ENCODE peak calls at places on chromosomes 12 and 14, in seven cellular contexts. One of them, this sample, is unnamed.
A peak's percentile ranks its signal among the peaks of the same experiment; 100 is the strongest.

GRCh38 chr14:94748667-94749347 is 21.1 kb downstream of the GSC start:
- DNase-seq in SK-N-SH: peak; percentile 53
- DNase-seq in heart left ventricle: no peak
- DNase-seq in esophagus squamous epithelium: no peak
- DNase-seq in lower lobe of right lung: no peak
- DNase-seq in mucosa of descending colon: no peak
- DNase-seq in kidney: no peak
- DNase-seq in this sample: no peak

GRCh38 chr14:68548194-68549056 is 244.4 kb downstream of the ZFP36L1 start:
- DNase-seq in mucosa of descending colon: peak; percentile 60
- DNase-seq in lower lobe of right lung: peak; percentile 78
- DNase-seq in esophagus squamous epithelium: no peak
- DNase-seq in heart left ventricle: peak; percentile 88
- DNase-seq in SK-N-SH: peak; percentile 46
- DNase-seq in kidney: peak; percentile 97
- DNase-seq in this sample: peak; percentile 75

GRCh38 chr14:21990116-21990515 is 316.5 kb upstream of the OR4E1 start:
- DNase-seq in esophagus squamous epithelium: no peak
- DNase-seq in heart left ventricle: no peak
- DNase-seq in SK-N-SH: peak; percentile 2
- DNase-seq in mucosa of descending colon: no peak
- DNase-seq in kidney: no peak
- DNase-seq in lower lobe of right lung: no peak
- DNase-seq in this sample: no peak

GRCh38 chr14:38527502-38527878 is 271.6 kb upstream of the CLEC14A start:
- DNase-seq in SK-N-SH: no peak
- DNase-seq in mucosa of descending colon: no peak
- DNase-seq in lower lobe of right lung: no peak
- DNase-seq in heart left ventricle: no peak
- DNase-seq in esophagus squamous epithelium: no peak
- DNase-seq in kidney: no peak
- DNase-seq in this sample: no peak

GRCh38 chr12:29320295-29321090 is 60.5 kb downstream of the ERGIC2 start:
- DNase-seq in esophagus squamous epithelium: no peak
- DNase-seq in SK-N-SH: no peak
- DNase-seq in lower lobe of right lung: no peak
- DNase-seq in heart left ventricle: no peak
- DNase-seq in mucosa of descending colon: no peak
- DNase-seq in kidney: no peak
- DNase-seq in this sample: no peak

GRCh38 chr12:116637589-116638165 is 78.5 kb downstream of the MAP1LC3B2 start:
- DNase-seq in lower lobe of right lung: no peak
- DNase-seq in kidney: no peak
- DNase-seq in mucosa of descending colon: no peak
- DNase-seq in heart left ventricle: no peak
- DNase-seq in esophagus squamous epithelium: no peak
- DNase-seq in SK-N-SH: no peak
- DNase-seq in this sample: no peak

GRCh38 chr14:104735830-104736642 is 12.0 kb downstream of the ADSS1 start:
- DNase-seq in SK-N-SH: peak; percentile 60
- DNase-seq in kidney: peak; percentile 97
- DNase-seq in lower lobe of right lung: peak; percentile 89
- DNase-seq in heart left ventricle: peak; percentile 89
- DNase-seq in esophagus squamous epithelium: no peak
- DNase-seq in mucosa of descending colon: peak; percentile 48
- DNase-seq in this sample: peak; percentile 90

GRCh38 chr14:104303705-104304425 is 165.5 kb downstream of the KIF26A start:
- DNase-seq in kidney: peak; percentile 61
- DNase-seq in heart left ventricle: peak; percentile 59
- DNase-seq in lower lobe of right lung: peak; percentile 34
- DNase-seq in esophagus squamous epithelium: no peak
- DNase-seq in SK-N-SH: no peak
- DNase-seq in mucosa of descending colon: peak; percentile 11
- DNase-seq in this sample: no peak

GRCh38 chr14:100250732-100251465 is 12.0 kb downstream of the YY1 start:
- DNase-seq in SK-N-SH: no peak
- DNase-seq in esophagus squamous epithelium: no peak
- DNase-seq in kidney: no peak
- DNase-seq in heart left ventricle: no peak
- DNase-seq in mucosa of descending colon: no peak
- DNase-seq in lower lobe of right lung: no peak
- DNase-seq in this sample: no peak

GRCh38 chr14:72582582-72582981 is 311.3 kb downstream of the DPF3 start:
- DNase-seq in esophagus squamous epithelium: no peak
- DNase-seq in mucosa of descending colon: no peak
- DNase-seq in kidney: no peak
- DNase-seq in SK-N-SH: no peak
- DNase-seq in lower lobe of right lung: no peak
- DNase-seq in heart left ventricle: no peak
- DNase-seq in this sample: no peak
- H3K4me1 ChIP-seq in esophagus squamous epithelium: no peaks in the 10 kb centered on the region
- H3K4me1 ChIP-seq in mucosa of descending colon: no peaks in the 10 kb centered on the region
- H3K4me1 ChIP-seq in kidney: no peaks in the 10 kb centered on the region
- H3K4me1 ChIP-seq in SK-N-SH: peaks cover 5% of the 10 kb centered on the region
- H3K4me1 ChIP-seq in lower lobe of right lung: no peaks in the 10 kb centered on the region
- H3K4me1 ChIP-seq in heart left ventricle: no peaks in the 10 kb centered on the region
- H3K4me1 ChIP-seq in this sample: no peaks in the 10 kb centered on the region

GRCh38 chr12:12506541-12506940 is 56.1 kb downstream of the DUSP16 start:
- DNase-seq in SK-N-SH: no peak
- DNase-seq in lower lobe of right lung: no peak
- DNase-seq in esophagus squamous epithelium: no peak
- DNase-seq in kidney: no peak
- DNase-seq in heart left ventricle: no peak
- DNase-seq in mucosa of descending colon: no peak
- DNase-seq in this sample: no peak
- TF ChIP-seq CTCF in SK-N-SH: no peak
- TF ChIP-seq CTCF in lower lobe of right lung: no peak
- TF ChIP-seq CTCF in esophagus squamous epithelium: no peak
- TF ChIP-seq CTCF in kidney: no peak
- TF ChIP-seq CTCF in heart left ventricle: no peak
- TF ChIP-seq CTCF in mucosa of descending colon: no peak
- TF ChIP-seq CTCF in this sample: no peak

GRCh38 chr12:124866883-124867232 is 3.2 kb upstream of the SCARB1 start:
- DNase-seq in heart left ventricle: no peak
- DNase-seq in kidney: no peak
- DNase-seq in esophagus squamous epithelium: no peak
- DNase-seq in SK-N-SH: no peak
- DNase-seq in mucosa of descending colon: no peak
- DNase-seq in lower lobe of right lung: no peak
- DNase-seq in this sample: no peak
- H3K4me1 ChIP-seq in heart left ventricle: peaks cover 47% of the 10 kb centered on the region
- H3K4me1 ChIP-seq in kidney: peaks cover 11% of the 10 kb centered on the region
- H3K4me1 ChIP-seq in esophagus squamous epithelium: peaks cover 15% of the 10 kb centered on the region
- H3K4me1 ChIP-seq in SK-N-SH: peaks cover 16% of the 10 kb centered on the region
- H3K4me1 ChIP-seq in mucosa of descending colon: peaks cover 15% of the 10 kb centered on the region
- H3K4me1 ChIP-seq in lower lobe of right lung: peaks cover 33% of the 10 kb centered on the region
- H3K4me1 ChIP-seq in this sample: peaks cover 16% of the 10 kb centered on the region

GRCh38 chr14:89270439-89271227 is 146.4 kb downstream of the FOXN3 start:
- DNase-seq in kidney: peak; percentile 93
- DNase-seq in esophagus squamous epithelium: no peak
- DNase-seq in lower lobe of right lung: peak; percentile 67
- DNase-seq in mucosa of descending colon: peak; percentile 72
- DNase-seq in heart left ventricle: no peak
- DNase-seq in SK-N-SH: no peak
- DNase-seq in this sample: peak; percentile 68
- TF ChIP-seq CTCF in kidney: no peak
- TF ChIP-seq CTCF in esophagus squamous epithelium: no peak
- TF ChIP-seq CTCF in lower lobe of right lung: no peak
- TF ChIP-seq CTCF in mucosa of descending colon: no peak
- TF ChIP-seq CTCF in heart left ventricle: no peak
- TF ChIP-seq CTCF in SK-N-SH: no peak
- TF ChIP-seq CTCF in this sample: no peak

GRCh38 chr14:76811561-76811960 is 1.1 kb downstream of the ANGEL1 start:
- DNase-seq in heart left ventricle: no peak
- DNase-seq in esophagus squamous epithelium: no peak
- DNase-seq in lower lobe of right lung: no peak
- DNase-seq in mucosa of descending colon: no peak
- DNase-seq in SK-N-SH: no peak
- DNase-seq in kidney: no peak
- DNase-seq in this sample: no peak
- H3K4me1 ChIP-seq in heart left ventricle: peaks cover 26% of the 10 kb centered on the region
- H3K4me1 ChIP-seq in esophagus squamous epithelium: peaks cover 16% of the 10 kb centered on the region
- H3K4me1 ChIP-seq in lower lobe of right lung: peaks cover 25% of the 10 kb centered on the region
- H3K4me1 ChIP-seq in mucosa of descending colon: peaks cover 3% of the 10 kb centered on the region
- H3K4me1 ChIP-seq in SK-N-SH: peaks cover 16% of the 10 kb centered on the region
- H3K4me1 ChIP-seq in kidney: peaks cover 8% of the 10 kb centered on the region
- H3K4me1 ChIP-seq in this sample: peaks cover 19% of the 10 kb centered on the region

GRCh38 chr12:56298828-56299227 is 1.3 kb downstream of the CS start:
- DNase-seq in kidney: no peak
- DNase-seq in mucosa of descending colon: no peak
- DNase-seq in heart left ventricle: no peak
- DNase-seq in SK-N-SH: no peak
- DNase-seq in lower lobe of right lung: no peak
- DNase-seq in esophagus squamous epithelium: no peak
- DNase-seq in this sample: peak; percentile 35

GRCh38 chr12:56297400-56297799 is 2.7 kb downstream of the CS start:
- DNase-seq in lower lobe of right lung: no peak
- DNase-seq in mucosa of descending colon: no peak
- DNase-seq in kidney: no peak
- DNase-seq in esophagus squamous epithelium: no peak
- DNase-seq in heart left ventricle: no peak
- DNase-seq in SK-N-SH: no peak
- DNase-seq in this sample: peak; percentile 22

GRCh38 chr12:56299308-56299852 is 750 bp downstream of the CS start:
- DNase-seq in kidney: no peak
- DNase-seq in lower lobe of right lung: no peak
- DNase-seq in mucosa of descending colon: peak; percentile 52
- DNase-seq in heart left ventricle: no peak
- DNase-seq in esophagus squamous epithelium: no peak
- DNase-seq in SK-N-SH: no peak
- DNase-seq in this sample: no peak

GRCh38 chr12:56293785-56294184 is 6.3 kb downstream of the CS start:
- DNase-seq in SK-N-SH: no peak
- DNase-seq in heart left ventricle: no peak
- DNase-seq in lower lobe of right lung: no peak
- DNase-seq in esophagus squamous epithelium: no peak
- DNase-seq in kidney: no peak
- DNase-seq in mucosa of descending colon: no peak
- DNase-seq in this sample: no peak

GRCh38 chr12:56296207-56296785 is 3.8 kb downstream of the CS start:
- DNase-seq in mucosa of descending colon: no peak
- DNase-seq in lower lobe of right lung: no peak
- DNase-seq in kidney: no peak
- DNase-seq in esophagus squamous epithelium: no peak
- DNase-seq in heart left ventricle: no peak
- DNase-seq in SK-N-SH: no peak
- DNase-seq in this sample: peak; percentile 23
- TF ChIP-seq CTCF in mucosa of descending colon: no peak
- TF ChIP-seq CTCF in lower lobe of right lung: no peak
- TF ChIP-seq CTCF in kidney: no peak
- TF ChIP-seq CTCF in esophagus squamous epithelium: no peak
- TF ChIP-seq CTCF in heart left ventricle: no peak
- TF ChIP-seq CTCF in SK-N-SH: no peak
- TF ChIP-seq CTCF in this sample: no peak

DNA sequence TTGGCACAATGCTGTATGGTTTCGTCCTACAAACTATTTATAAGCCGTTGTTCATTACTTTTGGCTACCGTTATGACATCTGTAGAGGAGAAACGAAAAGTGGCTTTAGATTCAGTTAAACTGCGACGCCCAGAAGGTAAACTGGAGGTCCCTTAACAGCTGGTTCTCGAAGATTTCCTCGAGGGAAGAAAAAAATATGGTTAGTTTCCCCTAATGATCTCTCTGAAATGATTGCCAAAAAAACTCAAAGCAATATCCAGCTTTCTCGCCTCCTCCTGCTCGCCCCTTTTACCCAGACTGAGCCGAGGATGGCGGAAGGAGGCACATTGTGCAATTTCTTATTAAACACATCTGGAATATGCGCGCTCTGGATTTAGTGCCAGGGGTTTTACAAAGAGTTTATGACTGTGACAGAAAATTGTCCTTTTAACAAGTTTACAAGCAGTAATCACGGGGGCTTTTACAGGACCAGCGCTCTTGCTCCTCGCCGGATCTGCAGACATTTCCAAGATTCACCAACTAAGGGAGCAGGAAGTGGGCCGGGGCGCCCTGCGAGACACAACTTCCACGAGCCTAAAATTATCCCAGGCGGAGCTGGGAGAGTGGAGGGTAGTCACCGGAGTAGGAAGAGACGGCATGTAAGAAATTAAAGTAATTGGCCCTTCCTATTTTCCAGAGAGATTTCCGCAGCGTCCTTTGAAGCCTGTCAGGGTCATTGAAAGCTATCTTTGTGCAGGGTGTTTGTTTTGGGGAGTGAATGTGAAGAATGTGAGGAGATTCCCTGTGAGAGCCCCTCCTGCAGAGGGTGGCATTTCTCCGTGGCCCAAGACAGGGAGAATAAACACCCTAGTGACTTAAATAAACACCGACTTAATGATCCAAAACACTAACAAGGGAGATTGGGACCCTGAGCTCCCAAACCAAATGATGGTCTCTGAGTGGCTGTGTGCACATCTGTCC is 5.6 kb downstream of the SIX1 start:
- DNase-seq in kidney: no peak
- DNase-seq in mucosa of descending colon: no peak
- DNase-seq in heart left ventricle: no peak
- DNase-seq in lower lobe of right lung: no peak
- DNase-seq in SK-N-SH: no peak
- DNase-seq in esophagus squamous epithelium: no peak
- DNase-seq in this sample: no peak
- H3K4me1 ChIP-seq in kidney: peaks cover 17% of the 10 kb centered on the region
- H3K4me1 ChIP-seq in mucosa of descending colon: peaks cover 20% of the 10 kb centered on the region
- H3K4me1 ChIP-seq in heart left ventricle: peaks cover 34% of the 10 kb centered on the region
- H3K4me1 ChIP-seq in lower lobe of right lung: peaks cover 34% of the 10 kb centered on the region
- H3K4me1 ChIP-seq in SK-N-SH: peaks cover 13% of the 10 kb centered on the region
- H3K4me1 ChIP-seq in esophagus squamous epithelium: peaks cover 28% of the 10 kb centered on the region
- H3K4me1 ChIP-seq in this sample: peaks cover 20% of the 10 kb centered on the region

GRCh38 chr14:86858043-86858442 is 1134.9 kb downstream of the GALC start:
- DNase-seq in mucosa of descending colon: no peak
- DNase-seq in heart left ventricle: no peak
- DNase-seq in SK-N-SH: no peak
- DNase-seq in lower lobe of right lung: no peak
- DNase-seq in kidney: no peak
- DNase-seq in esophagus squamous epithelium: no peak
- DNase-seq in this sample: no peak

GRCh38 chr14:86858591-86858990 is 1134.4 kb downstream of the GALC start:
- DNase-seq in mucosa of descending colon: no peak
- DNase-seq in kidney: no peak
- DNase-seq in lower lobe of right lung: no peak
- DNase-seq in SK-N-SH: no peak
- DNase-seq in heart left ventricle: no peak
- DNase-seq in esophagus squamous epithelium: no peak
- DNase-seq in this sample: no peak
- TF ChIP-seq CTCF in mucosa of descending colon: no peak
- TF ChIP-seq CTCF in kidney: no peak
- TF ChIP-seq CTCF in lower lobe of right lung: no peak
- TF ChIP-seq CTCF in SK-N-SH: no peak
- TF ChIP-seq CTCF in heart left ventricle: no peak
- TF ChIP-seq CTCF in esophagus squamous epithelium: no peak
- TF ChIP-seq CTCF in this sample: no peak

This sample was measured in upper lobe of right lung.